ENCODE peak calls at places on chromosome 1, in nine cellular contexts. One of them, this sample, is unnamed.
A peak's percentile ranks its signal among the peaks of the same experiment; 100 is the strongest.

GRCh38 chr1:205267306-205267902 is 39.7 kb downstream of the TMCC2 start:
- DNase-seq in ovary: no peak
- DNase-seq in progenitor cell of endocrine pancreas: no peak
- DNase-seq in kidney: no peak
- DNase-seq in Peyer's patch: no peak
- DNase-seq in cardiac muscle cell: no peak
- DNase-seq in heart left ventricle: no peak
- DNase-seq in adrenal gland: no peak
- DNase-seq in kidney epithelial cell: no peak
- DNase-seq in this sample: no peak

GRCh38 chr1:206709772-206710456 is 25.2 kb downstream of the MAPKAPK2 start:
- DNase-seq in ovary: no peak
- DNase-seq in progenitor cell of endocrine pancreas: no peak
- DNase-seq in kidney: no peak
- DNase-seq in Peyer's patch: no peak
- DNase-seq in cardiac muscle cell: no peak
- DNase-seq in heart left ventricle: no peak
- DNase-seq in adrenal gland: no peak
- DNase-seq in kidney epithelial cell: no peak
- DNase-seq in this sample: no peak

GRCh38 chr1:77888071-77888428 is 374 bp upstream of the NEXN start:
- DNase-seq in ovary: no peak
- DNase-seq in progenitor cell of endocrine pancreas: no peak
- DNase-seq in kidney: no peak
- DNase-seq in Peyer's patch: peak; percentile 48
- DNase-seq in cardiac muscle cell: no peak
- DNase-seq in heart left ventricle: no peak
- DNase-seq in adrenal gland: no peak
- DNase-seq in kidney epithelial cell: no peak
- DNase-seq in this sample: no peak

GRCh38 chr1:230643887-230644286 is 1.6 kb downstream of the COG2 start:
- DNase-seq in ovary: no peak
- DNase-seq in progenitor cell of endocrine pancreas: no peak
- DNase-seq in kidney: no peak
- DNase-seq in Peyer's patch: no peak
- DNase-seq in cardiac muscle cell: no peak
- DNase-seq in heart left ventricle: no peak
- DNase-seq in adrenal gland: no peak
- DNase-seq in kidney epithelial cell: no peak
- DNase-seq in this sample: no peak

GRCh38 chr1:193479187-193479586 is 292.8 kb upstream of the B3GALT2 start:
- DNase-seq in ovary: no peak
- DNase-seq in progenitor cell of endocrine pancreas: no peak
- DNase-seq in kidney: no peak
- DNase-seq in Peyer's patch: peak; percentile 94
- DNase-seq in cardiac muscle cell: no peak
- DNase-seq in heart left ventricle: no peak
- DNase-seq in adrenal gland: no peak
- DNase-seq in kidney epithelial cell: no peak
- DNase-seq in this sample: no peak

GRCh38 chr1:22210176-22210575 is 67.3 kb upstream of the WNT4 start:
- DNase-seq in ovary: no peak
- DNase-seq in progenitor cell of endocrine pancreas: no peak
- DNase-seq in kidney: peak; percentile 29
- DNase-seq in Peyer's patch: no peak
- DNase-seq in cardiac muscle cell: no peak
- DNase-seq in heart left ventricle: no peak
- DNase-seq in adrenal gland: no peak
- DNase-seq in kidney epithelial cell: no peak
- DNase-seq in this sample: no peak

GRCh38 chr1:108878678-108879077 is 1.9 kb downstream of the GPSM2 start:
- DNase-seq in ovary: no peak
- DNase-seq in progenitor cell of endocrine pancreas: no peak
- DNase-seq in kidney: no peak
- DNase-seq in Peyer's patch: no peak
- DNase-seq in cardiac muscle cell: no peak
- DNase-seq in heart left ventricle: no peak
- DNase-seq in adrenal gland: no peak
- DNase-seq in kidney epithelial cell: no peak
- DNase-seq in this sample: no peak

GRCh38 chr1:61836649-61837048 is 94.4 kb downstream of the PATJ start:
- DNase-seq in ovary: peak; percentile 16
- DNase-seq in progenitor cell of endocrine pancreas: no peak
- DNase-seq in kidney: no peak
- DNase-seq in Peyer's patch: no peak
- DNase-seq in cardiac muscle cell: no peak
- DNase-seq in heart left ventricle: peak; percentile 28
- DNase-seq in adrenal gland: peak; percentile 25
- DNase-seq in kidney epithelial cell: no peak
- DNase-seq in this sample: no peak

GRCh38 chr1:194104247-194104844 is 917.9 kb upstream of the B3GALT2 start:
- DNase-seq in ovary: no peak
- DNase-seq in progenitor cell of endocrine pancreas: no peak
- DNase-seq in kidney: no peak
- DNase-seq in Peyer's patch: no peak
- DNase-seq in cardiac muscle cell: peak; percentile 7
- DNase-seq in heart left ventricle: no peak
- DNase-seq in adrenal gland: no peak
- DNase-seq in kidney epithelial cell: no peak
- DNase-seq in this sample: no peak

GRCh38 chr1:178973671-178974091 is 52.0 kb upstream of the FAM20B start:
- DNase-seq in ovary: no peak
- DNase-seq in progenitor cell of endocrine pancreas: no peak
- DNase-seq in kidney: no peak
- DNase-seq in Peyer's patch: no peak
- DNase-seq in cardiac muscle cell: no peak
- DNase-seq in heart left ventricle: no peak
- DNase-seq in adrenal gland: no peak
- DNase-seq in kidney epithelial cell: no peak
- DNase-seq in this sample: no peak

GRCh38 chr1:17162941-17163340 is 42.0 kb upstream of the PADI1 start:
- DNase-seq in ovary: no peak
- DNase-seq in progenitor cell of endocrine pancreas: no peak
- DNase-seq in kidney: no peak
- DNase-seq in Peyer's patch: no peak
- DNase-seq in cardiac muscle cell: no peak
- DNase-seq in heart left ventricle: no peak
- DNase-seq in adrenal gland: no peak
- DNase-seq in kidney epithelial cell: peak; percentile 59
- DNase-seq in this sample: no peak

GRCh38 chr1:54967372-54967771 is 13.1 kb upstream of the TMEM61 start:
- DNase-seq in ovary: no peak
- DNase-seq in progenitor cell of endocrine pancreas: no peak
- DNase-seq in kidney: peak; percentile 12
- DNase-seq in Peyer's patch: no peak
- DNase-seq in cardiac muscle cell: no peak
- DNase-seq in heart left ventricle: no peak
- DNase-seq in adrenal gland: no peak
- DNase-seq in kidney epithelial cell: no peak
- DNase-seq in this sample: no peak

GRCh38 chr1:8078176-8078671 is 52.1 kb upstream of the ERRFI1 start:
- DNase-seq in ovary: no peak
- DNase-seq in progenitor cell of endocrine pancreas: no peak
- DNase-seq in kidney: no peak
- DNase-seq in Peyer's patch: no peak
- DNase-seq in cardiac muscle cell: no peak
- DNase-seq in heart left ventricle: no peak
- DNase-seq in adrenal gland: no peak
- DNase-seq in kidney epithelial cell: peak; percentile 83
- DNase-seq in this sample: no peak

GRCh38 chr1:50973875-50974617 is 4.0 kb downstream of the CDKN2C start:
- DNase-seq in ovary: no peak
- DNase-seq in progenitor cell of endocrine pancreas: no peak
- DNase-seq in kidney: no peak
- DNase-seq in Peyer's patch: no peak
- DNase-seq in cardiac muscle cell: no peak
- DNase-seq in heart left ventricle: no peak
- DNase-seq in adrenal gland: no peak
- DNase-seq in kidney epithelial cell: no peak
- DNase-seq in this sample: no peak

GRCh38 chr1:228490120-228491078 is 3.2 kb downstream of the RNF187 start:
- DNase-seq in ovary: no peak
- DNase-seq in progenitor cell of endocrine pancreas: no peak
- DNase-seq in kidney: no peak
- DNase-seq in Peyer's patch: no peak
- DNase-seq in cardiac muscle cell: no peak
- DNase-seq in heart left ventricle: no peak
- DNase-seq in adrenal gland: peak; percentile 70
- DNase-seq in kidney epithelial cell: peak; percentile 16
- DNase-seq in this sample: no peak

GRCh38 chr1:85224734-85225623 is 24.2 kb upstream of the SYDE2 start:
- DNase-seq in ovary: no peak
- DNase-seq in progenitor cell of endocrine pancreas: peak; percentile 76
- DNase-seq in kidney: no peak
- DNase-seq in Peyer's patch: peak; percentile 59
- DNase-seq in cardiac muscle cell: peak; percentile 81
- DNase-seq in heart left ventricle: peak; percentile 44
- DNase-seq in adrenal gland: no peak
- DNase-seq in kidney epithelial cell: no peak
- DNase-seq in this sample: no peak

GRCh38 chr1:111570781-111571181 is 48.8 kb upstream of the RAP1A start:
- DNase-seq in ovary: no peak
- DNase-seq in progenitor cell of endocrine pancreas: no peak
- DNase-seq in kidney: no peak
- DNase-seq in Peyer's patch: peak; percentile 68
- DNase-seq in cardiac muscle cell: no peak
- DNase-seq in heart left ventricle: no peak
- DNase-seq in adrenal gland: no peak
- DNase-seq in kidney epithelial cell: no peak
- DNase-seq in this sample: no peak
- TF ChIP-seq CTCF in ovary: no peak
- TF ChIP-seq CTCF in progenitor cell of endocrine pancreas: peak; percentile 34
- TF ChIP-seq CTCF in kidney: peak; percentile 18
- TF ChIP-seq CTCF in Peyer's patch: peak; percentile 50
- TF ChIP-seq CTCF in cardiac muscle cell: peak; percentile 33
- TF ChIP-seq CTCF in heart left ventricle: no peak
- TF ChIP-seq CTCF in adrenal gland: no peak
- TF ChIP-seq CTCF in kidney epithelial cell: peak; percentile 37
- TF ChIP-seq CTCF in this sample: no peak

DNA sequence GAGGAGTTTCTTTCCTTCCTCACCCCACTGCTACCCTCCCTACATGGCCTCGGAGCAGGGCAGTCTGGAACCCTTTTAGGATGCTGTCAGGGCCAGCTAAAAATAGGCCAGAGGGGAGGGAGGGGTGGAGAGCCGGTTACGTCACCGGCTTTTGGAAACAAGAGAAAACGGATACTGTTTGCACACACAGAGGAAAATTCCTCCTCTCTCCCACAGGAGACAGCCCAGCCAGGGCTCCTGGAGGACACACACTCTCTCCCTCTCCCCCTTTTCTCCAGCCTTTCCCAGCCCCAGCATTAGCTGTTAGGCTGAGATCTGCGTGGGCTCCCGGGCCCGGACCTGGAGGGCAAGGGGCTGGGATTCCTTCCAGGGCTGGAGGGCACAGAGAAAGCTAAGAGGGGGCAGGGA is 20.0 kb upstream of the ALDH4A1 start:
- DNase-seq in ovary: peak; percentile 89
- DNase-seq in progenitor cell of endocrine pancreas: no peak
- DNase-seq in kidney: peak; percentile 91
- DNase-seq in Peyer's patch: peak; percentile 73
- DNase-seq in cardiac muscle cell: peak; percentile 87
- DNase-seq in heart left ventricle: peak; percentile 91
- DNase-seq in adrenal gland: peak; percentile 83
- DNase-seq in kidney epithelial cell: no peak
- DNase-seq in this sample: no peak
- TF ChIP-seq CTCF in ovary: no peak
- TF ChIP-seq CTCF in progenitor cell of endocrine pancreas: no peak
- TF ChIP-seq CTCF in kidney: no peak
- TF ChIP-seq CTCF in Peyer's patch: no peak
- TF ChIP-seq CTCF in cardiac muscle cell: no peak
- TF ChIP-seq CTCF in heart left ventricle: no peak
- TF ChIP-seq CTCF in adrenal gland: peak; percentile 38
- TF ChIP-seq CTCF in kidney epithelial cell: no peak
- TF ChIP-seq CTCF in this sample: no peak

GRCh38 chr1:173560300-173560699 is 42.6 kb downstream of the SLC9C2 start:
- DNase-seq in ovary: no peak
- DNase-seq in progenitor cell of endocrine pancreas: no peak
- DNase-seq in kidney: no peak
- DNase-seq in Peyer's patch: no peak
- DNase-seq in cardiac muscle cell: no peak
- DNase-seq in heart left ventricle: no peak
- DNase-seq in adrenal gland: no peak
- DNase-seq in kidney epithelial cell: no peak
- DNase-seq in this sample: no peak

GRCh38 chr1:173568483-173568882 is 34.4 kb downstream of the SLC9C2 start:
- DNase-seq in ovary: no peak
- DNase-seq in progenitor cell of endocrine pancreas: no peak
- DNase-seq in kidney: no peak
- DNase-seq in Peyer's patch: no peak
- DNase-seq in cardiac muscle cell: no peak
- DNase-seq in heart left ventricle: no peak
- DNase-seq in adrenal gland: no peak
- DNase-seq in kidney epithelial cell: no peak
- DNase-seq in this sample: no peak

GRCh38 chr1:173561263-173561662 is 41.6 kb downstream of the SLC9C2 start:
- DNase-seq in ovary: no peak
- DNase-seq in progenitor cell of endocrine pancreas: no peak
- DNase-seq in kidney: no peak
- DNase-seq in Peyer's patch: no peak
- DNase-seq in cardiac muscle cell: no peak
- DNase-seq in heart left ventricle: no peak
- DNase-seq in adrenal gland: no peak
- DNase-seq in kidney epithelial cell: no peak
- DNase-seq in this sample: no peak

GRCh38 chr1:173562813-173563212 is 40.1 kb downstream of the SLC9C2 start:
- DNase-seq in ovary: no peak
- DNase-seq in progenitor cell of endocrine pancreas: no peak
- DNase-seq in kidney: no peak
- DNase-seq in Peyer's patch: no peak
- DNase-seq in cardiac muscle cell: no peak
- DNase-seq in heart left ventricle: no peak
- DNase-seq in adrenal gland: no peak
- DNase-seq in kidney epithelial cell: no peak
- DNase-seq in this sample: no peak
- TF ChIP-seq CTCF in ovary: no peak
- TF ChIP-seq CTCF in progenitor cell of endocrine pancreas: peak; percentile 10
- TF ChIP-seq CTCF in kidney: no peak
- TF ChIP-seq CTCF in Peyer's patch: no peak
- TF ChIP-seq CTCF in cardiac muscle cell: no peak
- TF ChIP-seq CTCF in heart left ventricle: no peak
- TF ChIP-seq CTCF in adrenal gland: no peak
- TF ChIP-seq CTCF in kidney epithelial cell: peak; percentile 12
- TF ChIP-seq CTCF in this sample: no peak

GRCh38 chr1:912740-913301 is 10.9 kb upstream of the SAMD11 start:
- DNase-seq in ovary: no peak
- DNase-seq in progenitor cell of endocrine pancreas: peak; percentile 23
- DNase-seq in kidney: peak; percentile 64
- DNase-seq in Peyer's patch: peak; percentile 45
- DNase-seq in cardiac muscle cell: no peak
- DNase-seq in heart left ventricle: peak; percentile 28
- DNase-seq in adrenal gland: peak; percentile 13
- DNase-seq in kidney epithelial cell: no peak
- DNase-seq in this sample: no peak
- TF ChIP-seq CTCF in ovary: no peak
- TF ChIP-seq CTCF in progenitor cell of endocrine pancreas: peak; percentile 51
- TF ChIP-seq CTCF in kidney: peak; percentile 28
- TF ChIP-seq CTCF in Peyer's patch: no peak
- TF ChIP-seq CTCF in cardiac muscle cell: peak; percentile 35
- TF ChIP-seq CTCF in heart left ventricle: no peak
- TF ChIP-seq CTCF in adrenal gland: peak; percentile 23
- TF ChIP-seq CTCF in kidney epithelial cell: peak; percentile 42
- TF ChIP-seq CTCF in this sample: no peak